ENCODE peak calls at places on chromosome 20, in ten cellular contexts. X is tibial artery, D is AG04450, E is fibroblast of mammary gland, J is fibroblast of lung, L is astrocyte of the spinal cord, U is suprapubic skin, S is cardiac fibroblast, P is PC-9, V is esophagus squamous epithelium. W is an unnamed sample.

GRCh38 chr20:19617256-19617655 is 140.8 kb upstream of the RIN2 start:
- DNase-seq in X (no peak), D (no peak), E (no peak), J (no peak), L (no peak), U (no peak), S (no peak), P (no peak), V (no peak), W (no peak)

GRCh38 chr20:35511814-35512420 is 17.5 kb downstream of the C20orf173 start:
- DNase-seq in X (no peak), D (no peak), E (peak), J (peak), L (peak), U (no peak), S (peak), P (peak), V (no peak), W (peak)

GRCh38 chr20:18750735-18751134 is 62.8 kb upstream of the SCP2D1 start:
- DNase-seq in X (no peak), D (no peak), E (no peak), J (no peak), L (no peak), U (no peak), S (no peak), P (no peak), V (no peak), W (no peak)

GRCh38 chr20:57884956-57885355 is 175.1 kb upstream of the PMEPA1 start:
- DNase-seq in X (peak), D (no peak), E (no peak), J (no peak), L (no peak), U (no peak), S (no peak), P (no peak), V (no peak), W (no peak)

GRCh38 chr20:44034965-44035635 is 120.4 kb downstream of the TOX2 start:
- DNase-seq in X (no peak), D (no peak), E (no peak), J (no peak), L (no peak), U (no peak), S (no peak), P (no peak), V (no peak), W (no peak)

GRCh38 chr20:43915209-43916072 is 789 bp downstream of the TOX2 start:
- DNase-seq in X (peak), D (no peak), E (peak), J (peak), L (peak), U (no peak), S (peak), P (no peak), V (no peak), W (peak)

GRCh38 chr20:47392015-47392720 is 35.7 kb upstream of the ZMYND8 start:
- DNase-seq in X (no peak), D (peak), E (peak), J (peak), L (peak), U (no peak), S (peak), P (peak), V (no peak), W (peak)

GRCh38 chr20:25195962-25196700 is 619 bp downstream of the ENTPD6 start:
- DNase-seq in X (no peak), D (no peak), E (no peak), J (peak), L (no peak), U (peak), S (peak), P (peak), V (no peak), W (peak)

GRCh38 chr20:32476684-32477593 is 108.2 kb downstream of the NOL4L start:
- DNase-seq in X (no peak), D (no peak), E (no peak), J (no peak), L (no peak), U (no peak), S (no peak), P (no peak), V (no peak), W (no peak)

GRCh38 chr20:11060423-11061205 is 386.8 kb upstream of the JAG1 start:
- DNase-seq in X (no peak), D (no peak), E (no peak), J (no peak), L (no peak), U (no peak), S (no peak), P (no peak), V (no peak), W (no peak)

GRCh38 chr20:54980321-54980960 is 505.0 kb downstream of the DOK5 start:
- DNase-seq in X (no peak), D (no peak), E (peak), J (peak), L (peak), U (no peak), S (no peak), P (no peak), V (no peak), W (no peak)

GRCh38 chr20:44732327-44732726 is 13.3 kb upstream of the KCNK15 start:
- DNase-seq in X (no peak), D (no peak), E (no peak), J (peak), L (no peak), U (no peak), S (no peak), P (no peak), V (no peak), W (no peak)

GRCh38 chr20:54477556-54477955 is 2.2 kb downstream of the DOK5 start:
- DNase-seq in X (no peak), D (no peak), E (peak), J (peak), L (no peak), U (no peak), S (no peak), P (no peak), V (no peak), W (no peak)

GRCh38 chr20:58018590-58018989 is 209.9 kb downstream of the ANKRD60 start:
- DNase-seq in X (no peak), D (no peak), E (no peak), J (no peak), L (no peak), U (no peak), S (no peak), P (no peak), V (no peak), W (no peak)

GRCh38 chr20:19726126-19726525 is 31.9 kb upstream of the RIN2 start:
- DNase-seq in X (no peak), D (no peak), E (peak), J (peak), L (peak), U (no peak), S (peak), P (no peak), V (no peak), W (peak)

GRCh38 chr20:33629979-33630378 is 32.1 kb upstream of the C20orf144 start:
- DNase-seq in X (no peak), D (no peak), E (no peak), J (no peak), L (no peak), U (no peak), S (no peak), P (no peak), V (no peak), W (no peak)

GRCh38 chr20:64196831-64197418 is 32.7 kb downstream of the MYT1 start:
- DNase-seq in X (no peak), D (no peak), E (no peak), J (no peak), L (no peak), U (no peak), S (no peak), P (no peak), V (no peak), W (no peak)

GRCh38 chr20:18058661-18059467 is 1.1 kb upstream of the OVOL2 start:
- DNase-seq in X (no peak), D (no peak), E (no peak), J (no peak), L (no peak), U (no peak), S (no peak), P (peak), V (no peak), W (no peak)

GRCh38 chr20:56506103-56506502 is 18.4 kb upstream of the FAM209A start:
- DNase-seq in X (no peak), D (no peak), E (no peak), J (no peak), L (no peak), U (no peak), S (peak), P (no peak), V (no peak), W (no peak)

GRCh38 chr20:37714973-37715657 is 21.3 kb downstream of the CTNNBL1 start:
- DNase-seq in X (no peak), D (no peak), E (peak), J (peak), L (peak), U (no peak), S (peak), P (no peak), V (no peak), W (peak)

GRCh38 chr20:21166801-21167200 is 40.9 kb downstream of the KIZ start:
- DNase-seq in X (no peak), D (no peak), E (no peak), J (no peak), L (no peak), U (no peak), S (no peak), P (no peak), V (no peak), W (no peak)

GRCh38 chr20:50689864-50690263 is 1.5 kb downstream of the RIPOR3 start:
- DNase-seq in X (no peak), D (no peak), E (peak), J (no peak), L (no peak), U (no peak), S (peak), P (peak), V (no peak), W (no peak)

GRCh38 chr20:25237610-25238318 is 10.1 kb upstream of the PYGB start:
- DNase-seq in X (peak), D (peak), E (peak), J (peak), L (peak), U (peak), S (peak), P (peak), V (peak), W (peak)

GRCh38 chr20:53900380-53900999 is 169.9 kb downstream of the BCAS1 start:
- DNase-seq in X (no peak), D (no peak), E (peak), J (peak), L (peak), U (no peak), S (peak), P (no peak), V (no peak), W (peak)

GRCh38 chr20:1934578-1935573 is 39.7 kb downstream of the SIRPA start:
- DNase-seq in X (peak), D (no peak), E (peak), J (peak), L (peak), U (peak), S (peak), P (no peak), V (no peak), W (peak)

GRCh38 chr20:37566590-37567330 is 39.1 kb upstream of the BLCAP start:
- DNase-seq in X (peak), D (no peak), E (no peak), J (no peak), L (no peak), U (no peak), S (no peak), P (no peak), V (no peak), W (no peak)

GRCh38 chr20:576156-576555 is 32.6 kb upstream of the CSNK2A1 start:
- DNase-seq in X (no peak), D (no peak), E (no peak), J (no peak), L (no peak), U (no peak), S (no peak), P (no peak), V (no peak), W (no peak)

GRCh38 chr20:15923030-15923776 is 650.0 kb downstream of the KIF16B start:
- DNase-seq in X (no peak), D (no peak), E (no peak), J (no peak), L (no peak), U (no peak), S (no peak), P (no peak), V (no peak), W (no peak)

GRCh38 chr20:58075565-58075964 is 152.9 kb downstream of the ANKRD60 start:
- DNase-seq in X (peak), D (no peak), E (no peak), J (no peak), L (no peak), U (no peak), S (no peak), P (no peak), V (no peak), W (no peak)

GRCh38 chr20:2314759-2315439 is 19.1 kb downstream of the TGM3 start:
- DNase-seq in X (peak), D (no peak), E (peak), J (peak), L (peak), U (peak), S (peak), P (peak), V (no peak), W (peak)

GRCh38 chr20:32535953-32536823 is 48.9 kb downstream of the NOL4L start:
- DNase-seq in X (no peak), D (no peak), E (no peak), J (no peak), L (no peak), U (no peak), S (no peak), P (peak), V (peak), W (no peak)

GRCh38 chr20:57594092-57594911 is 25.9 kb downstream of the ZBP1 start:
- DNase-seq in X (no peak), D (no peak), E (peak), J (peak), L (peak), U (no peak), S (peak), P (peak), V (no peak), W (no peak)

GRCh38 chr20:60331688-60332300 is 373.6 kb downstream of the CDH26 start:
- DNase-seq in X (no peak), D (no peak), E (no peak), J (no peak), L (no peak), U (no peak), S (no peak), P (no peak), V (no peak), W (no peak)

GRCh38 chr20:58817748-58818147 is 33.0 kb downstream of the GNAS-AS1 start:
- DNase-seq in X (no peak), D (no peak), E (no peak), J (no peak), L (no peak), U (no peak), S (no peak), P (no peak), V (no peak), W (no peak)

GRCh38 chr20:17878912-17879602 is 89.5 kb downstream of the SNX5 start:
- DNase-seq in X (no peak), D (no peak), E (no peak), J (no peak), L (no peak), U (no peak), S (no peak), P (no peak), V (no peak), W (no peak)

GRCh38 chr20:21395666-21396044 is 1.7 kb downstream of the NKX2-4 start:
- DNase-seq in X (no peak), D (no peak), E (no peak), J (peak), L (no peak), U (no peak), S (no peak), P (no peak), V (no peak), W (no peak)

GRCh38 chr20:36548006-36548315 is 6.6 kb downstream of the MYL9 start:
- DNase-seq in X (peak), D (no peak), E (no peak), J (no peak), L (no peak), U (no peak), S (no peak), P (no peak), V (no peak), W (no peak)
- TF ChIP-seq CTCF in X (peak), D (peak), E (no peak), J (no peak), L (peak), U (no peak), S (peak), P (no peak), V (no peak), W (peak)

GRCh38 chr20:22509090-22509938 is 75.1 kb downstream of the FOXA2 start:
- DNase-seq in X (no peak), D (no peak), E (no peak), J (no peak), L (no peak), U (no peak), S (no peak), P (no peak), V (no peak), W (no peak)
- TF ChIP-seq CTCF in X (no peak), D (no peak), E (no peak), J (no peak), L (no peak), U (no peak), S (no peak), P (no peak), V (no peak), W (no peak)

GRCh38 chr20:48921883-48922867 is 664 bp downstream of the ARFGEF2 start:
- DNase-seq in X (no peak), D (no peak), E (peak), J (peak), L (peak), U (peak), S (peak), P (no peak), V (no peak), W (peak)
- TF ChIP-seq CTCF in X (no peak), D (no peak), E (no peak), J (no peak), L (no peak), U (no peak), S (no peak), P (peak), V (no peak), W (no peak)

DNA sequence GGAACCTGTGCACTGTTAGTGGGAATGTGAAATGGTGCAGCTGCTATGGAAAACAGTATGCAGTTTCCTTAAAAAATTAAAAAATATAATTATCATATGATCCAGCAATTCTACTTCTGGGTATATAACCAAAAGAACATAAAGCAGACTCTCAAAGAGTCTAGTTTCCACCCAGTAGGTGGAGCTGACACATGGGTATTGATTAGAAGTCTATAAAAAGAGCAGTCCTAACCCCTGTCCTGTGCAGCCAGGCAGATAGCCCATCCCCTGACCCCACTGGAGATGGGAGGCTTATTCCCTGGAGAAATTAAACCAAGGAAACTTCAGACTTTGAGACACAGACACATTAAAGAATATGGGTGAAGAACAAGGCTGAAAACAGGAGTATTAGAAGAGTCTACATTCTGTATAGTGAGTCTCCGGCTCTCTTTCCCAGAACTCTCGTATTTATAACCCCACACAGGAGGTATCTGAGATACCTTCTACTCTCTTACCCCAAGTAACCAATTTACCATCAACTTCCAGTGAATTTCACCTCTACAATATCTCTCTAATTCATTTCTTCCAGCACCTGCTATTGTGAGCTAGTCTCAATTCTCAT is 92.3 kb downstream of the SEL1L2 start:
- DNase-seq in X (no peak), D (no peak), E (peak), J (no peak), L (no peak), U (no peak), S (no peak), P (no peak), V (no peak), W (no peak)
- TF ChIP-seq CTCF in X (peak), D (no peak), E (peak), J (no peak), L (no peak), U (no peak), S (no peak), P (peak), V (no peak), W (peak)

DNA sequence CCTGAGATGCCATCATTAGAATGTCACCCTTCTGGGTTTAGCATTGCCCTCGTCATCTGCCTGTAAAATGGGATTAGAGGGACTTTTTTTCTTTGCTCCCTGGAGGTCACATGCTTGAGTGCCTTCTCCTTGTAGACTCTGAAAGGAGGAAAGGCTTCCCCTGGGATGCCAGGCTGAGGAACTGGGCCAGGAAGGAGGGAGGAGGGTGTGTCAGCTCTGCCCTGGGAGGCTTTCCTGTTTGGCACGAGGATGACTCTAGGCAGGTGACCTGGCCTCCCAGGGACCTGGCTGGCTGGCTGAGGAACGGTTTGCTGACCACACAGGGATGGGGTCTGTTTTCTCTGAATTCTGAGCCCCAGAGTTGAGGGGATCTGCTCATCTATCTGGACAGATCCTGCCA is 137.9 kb upstream of the RNF24 start:
- DNase-seq in X (no peak), D (no peak), E (no peak), J (no peak), L (no peak), U (no peak), S (peak), P (no peak), V (no peak), W (no peak)
- TF ChIP-seq CTCF in X (no peak), D (no peak), E (no peak), J (no peak), L (no peak), U (no peak), S (no peak), P (no peak), V (no peak), W (no peak)

DNA sequence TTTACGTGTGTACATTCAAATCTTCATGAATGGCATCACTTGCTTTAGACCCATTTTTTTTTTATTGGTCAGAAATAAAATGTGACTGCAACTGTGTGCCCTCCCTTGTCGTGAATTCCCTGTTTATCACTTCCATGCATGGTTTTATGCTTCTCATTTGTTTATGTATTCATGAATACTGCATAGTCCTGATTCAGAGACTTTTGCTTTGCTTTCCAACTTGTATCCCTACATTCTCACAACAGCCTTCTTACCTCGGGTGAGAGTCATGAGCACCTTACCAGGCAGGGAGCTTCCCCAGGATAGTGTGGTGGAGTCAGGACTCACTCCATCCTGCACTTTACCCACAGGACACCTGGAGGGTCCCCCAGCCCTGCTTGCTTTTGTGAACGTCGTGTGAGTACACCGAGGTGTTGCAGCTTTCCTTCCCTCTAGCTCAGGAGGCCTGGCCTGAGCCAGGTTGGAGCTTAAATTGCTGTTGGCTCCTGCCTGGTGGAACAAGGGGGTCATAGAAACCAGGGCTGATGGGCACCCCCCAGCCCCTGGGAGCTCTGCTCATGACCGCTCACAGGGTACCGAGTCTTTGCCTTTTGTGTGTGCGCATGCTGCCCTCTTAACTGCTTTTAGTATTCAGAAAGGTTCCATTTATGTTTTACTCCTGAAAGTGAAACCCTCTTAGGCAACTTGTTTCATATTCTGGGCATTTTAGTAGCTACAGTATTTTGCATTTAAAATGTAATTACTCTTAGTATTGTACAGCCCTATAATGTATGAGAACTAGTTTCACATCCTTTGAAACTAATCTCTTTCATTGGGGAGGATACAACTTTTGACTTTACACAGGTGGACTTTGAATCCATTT is 66.0 kb downstream of the CDS2 start:
- DNase-seq in X (no peak), D (no peak), E (no peak), J (no peak), L (no peak), U (no peak), S (no peak), P (no peak), V (no peak), W (no peak)
- TF ChIP-seq CTCF in X (no peak), D (no peak), E (no peak), J (no peak), L (no peak), U (no peak), S (no peak), P (no peak), V (no peak), W (peak)